ENCODE peak calls at places on chromosomes 2 and 18, in eight cellular contexts. One of them, this sample, is unnamed.

GRCh38 chr2:101113441-101114267 is 37.5 kb downstream of the TBC1D8 start:
- DNase-seq in DMS153: peak; percentile 95
- DNase-seq in iPS DF 6.9: peak; percentile 25
- DNase-seq in fibroblast of the conjunctiva: peak; percentile 92
- DNase-seq in MCF 10A: peak; percentile 95
- DNase-seq in stimulated activated CD4-positive, alpha-beta T cell treated with anti-CD3 and anti-CD28 coated beads, TNF-alpha, amount 100 ng/mL, for 48 hours: no peak
- DNase-seq in KG1: no peak
- DNase-seq in T-helper 2 cell: no peak
- DNase-seq in this sample: peak; percentile 50

GRCh38 chr2:11898576-11898975 is 152.1 kb downstream of the LPIN1 start:
- DNase-seq in DMS153: no peak
- DNase-seq in iPS DF 6.9: no peak
- DNase-seq in fibroblast of the conjunctiva: no peak
- DNase-seq in MCF 10A: no peak
- DNase-seq in stimulated activated CD4-positive, alpha-beta T cell treated with anti-CD3 and anti-CD28 coated beads, TNF-alpha, amount 100 ng/mL, for 48 hours: no peak
- DNase-seq in KG1: no peak
- DNase-seq in T-helper 2 cell: no peak
- DNase-seq in this sample: no peak

GRCh38 chr2:109009920-109010610 is 21.0 kb upstream of the EDAR start:
- DNase-seq in DMS153: no peak
- DNase-seq in iPS DF 6.9: no peak
- DNase-seq in fibroblast of the conjunctiva: no peak
- DNase-seq in MCF 10A: peak; percentile 19
- DNase-seq in stimulated activated CD4-positive, alpha-beta T cell treated with anti-CD3 and anti-CD28 coated beads, TNF-alpha, amount 100 ng/mL, for 48 hours: no peak
- DNase-seq in KG1: no peak
- DNase-seq in T-helper 2 cell: no peak
- DNase-seq in this sample: no peak

GRCh38 chr2:240524963-240525718 is 32.6 kb downstream of the ANKMY1 start:
- DNase-seq in DMS153: no peak
- DNase-seq in iPS DF 6.9: no peak
- DNase-seq in fibroblast of the conjunctiva: no peak
- DNase-seq in MCF 10A: no peak
- DNase-seq in stimulated activated CD4-positive, alpha-beta T cell treated with anti-CD3 and anti-CD28 coated beads, TNF-alpha, amount 100 ng/mL, for 48 hours: no peak
- DNase-seq in KG1: peak; percentile 8
- DNase-seq in T-helper 2 cell: no peak
- DNase-seq in this sample: no peak

GRCh38 chr2:67548317-67549095 is 151.4 kb downstream of the ETAA1 start:
- DNase-seq in DMS153: peak; percentile 35
- DNase-seq in iPS DF 6.9: no peak
- DNase-seq in fibroblast of the conjunctiva: no peak
- DNase-seq in MCF 10A: no peak
- DNase-seq in stimulated activated CD4-positive, alpha-beta T cell treated with anti-CD3 and anti-CD28 coated beads, TNF-alpha, amount 100 ng/mL, for 48 hours: no peak
- DNase-seq in KG1: no peak
- DNase-seq in T-helper 2 cell: no peak
- DNase-seq in this sample: no peak

GRCh38 chr2:127052771-127053691 is 53.9 kb downstream of the BIN1 start:
- DNase-seq in DMS153: no peak
- DNase-seq in iPS DF 6.9: no peak
- DNase-seq in fibroblast of the conjunctiva: no peak
- DNase-seq in MCF 10A: no peak
- DNase-seq in stimulated activated CD4-positive, alpha-beta T cell treated with anti-CD3 and anti-CD28 coated beads, TNF-alpha, amount 100 ng/mL, for 48 hours: no peak
- DNase-seq in KG1: no peak
- DNase-seq in T-helper 2 cell: no peak
- DNase-seq in this sample: no peak

GRCh38 chr2:149164296-149164695 is 125.8 kb downstream of the LYPD6B start:
- DNase-seq in DMS153: no peak
- DNase-seq in iPS DF 6.9: no peak
- DNase-seq in fibroblast of the conjunctiva: no peak
- DNase-seq in MCF 10A: peak; percentile 74
- DNase-seq in stimulated activated CD4-positive, alpha-beta T cell treated with anti-CD3 and anti-CD28 coated beads, TNF-alpha, amount 100 ng/mL, for 48 hours: no peak
- DNase-seq in KG1: no peak
- DNase-seq in T-helper 2 cell: no peak
- DNase-seq in this sample: no peak

GRCh38 chr18:68399721-68400120 is 315.2 kb downstream of the TMX3 start:
- DNase-seq in DMS153: no peak
- DNase-seq in iPS DF 6.9: no peak
- DNase-seq in fibroblast of the conjunctiva: no peak
- DNase-seq in MCF 10A: no peak
- DNase-seq in stimulated activated CD4-positive, alpha-beta T cell treated with anti-CD3 and anti-CD28 coated beads, TNF-alpha, amount 100 ng/mL, for 48 hours: no peak
- DNase-seq in KG1: no peak
- DNase-seq in T-helper 2 cell: no peak
- DNase-seq in this sample: no peak

GRCh38 chr2:207772081-207772843 is 2.6 kb upstream of the FZD5 start:
- DNase-seq in DMS153: no peak
- DNase-seq in iPS DF 6.9: no peak
- DNase-seq in fibroblast of the conjunctiva: no peak
- DNase-seq in MCF 10A: no peak
- DNase-seq in stimulated activated CD4-positive, alpha-beta T cell treated with anti-CD3 and anti-CD28 coated beads, TNF-alpha, amount 100 ng/mL, for 48 hours: no peak
- DNase-seq in KG1: no peak
- DNase-seq in T-helper 2 cell: no peak
- DNase-seq in this sample: no peak

GRCh38 chr2:162215162-162215561 is 28.1 kb downstream of the FAP start:
- DNase-seq in DMS153: no peak
- DNase-seq in iPS DF 6.9: no peak
- DNase-seq in fibroblast of the conjunctiva: no peak
- DNase-seq in MCF 10A: no peak
- DNase-seq in stimulated activated CD4-positive, alpha-beta T cell treated with anti-CD3 and anti-CD28 coated beads, TNF-alpha, amount 100 ng/mL, for 48 hours: no peak
- DNase-seq in KG1: no peak
- DNase-seq in T-helper 2 cell: no peak
- DNase-seq in this sample: no peak

GRCh38 chr2:138359532-138359931 is 142.0 kb upstream of the SPOPL start:
- DNase-seq in DMS153: no peak
- DNase-seq in iPS DF 6.9: no peak
- DNase-seq in fibroblast of the conjunctiva: no peak
- DNase-seq in MCF 10A: no peak
- DNase-seq in stimulated activated CD4-positive, alpha-beta T cell treated with anti-CD3 and anti-CD28 coated beads, TNF-alpha, amount 100 ng/mL, for 48 hours: no peak
- DNase-seq in KG1: no peak
- DNase-seq in T-helper 2 cell: no peak
- DNase-seq in this sample: no peak